ENCODE peak calls at places on chromosomes 2 and 18, in nine cellular contexts. One of them, this sample, is unnamed.

GRCh38 chr2:18630101-18630500 is 40.7 kb upstream of the NT5C1B start:
- DNase-seq in KG1: no peak
- DNase-seq in stimulated activated naive CD8-positive, alpha-beta T cell treated with anti-CD3 and anti-CD28 coated beads, Interleukin-15, amount 100 ng/mL, for 72 hours: no peak
- DNase-seq in CD4-positive, CD25-positive, alpha-beta regulatory T cell: no peak
- DNase-seq in psoas muscle: no peak
- DNase-seq in GM20000: no peak
- DNase-seq in ecto neural progenitor cell: no peak
- DNase-seq in stomach: no peak
- DNase-seq in activated CD4-positive, alpha-beta T cell treated with anti-CD3 and anti-CD28 coated beads, Interleukin-2, amount 50 U/mL, for 1 hour: no peak
- DNase-seq in this sample: no peak

GRCh38 chr2:70010222-70011111 is 49.0 kb upstream of the ASPRV1 start:
- DNase-seq in ecto neural progenitor cell: no peak
- DNase-seq in stomach: peak; percentile 64
- DNase-seq in CD4-positive, CD25-positive, alpha-beta regulatory T cell: no peak
- DNase-seq in psoas muscle: no peak
- DNase-seq in KG1: no peak
- DNase-seq in stimulated activated naive CD8-positive, alpha-beta T cell treated with anti-CD3 and anti-CD28 coated beads, Interleukin-15, amount 100 ng/mL, for 72 hours: no peak
- DNase-seq in GM20000: no peak
- DNase-seq in activated CD4-positive, alpha-beta T cell treated with anti-CD3 and anti-CD28 coated beads, Interleukin-2, amount 50 U/mL, for 1 hour: no peak
- DNase-seq in this sample: peak; percentile 12

GRCh38 chr2:26735096-26735495 is 29.0 kb upstream of the SLC35F6 start:
- DNase-seq in activated CD4-positive, alpha-beta T cell treated with anti-CD3 and anti-CD28 coated beads, Interleukin-2, amount 50 U/mL, for 1 hour: no peak
- DNase-seq in CD4-positive, CD25-positive, alpha-beta regulatory T cell: no peak
- DNase-seq in psoas muscle: no peak
- DNase-seq in stomach: no peak
- DNase-seq in ecto neural progenitor cell: no peak
- DNase-seq in GM20000: no peak
- DNase-seq in KG1: no peak
- DNase-seq in stimulated activated naive CD8-positive, alpha-beta T cell treated with anti-CD3 and anti-CD28 coated beads, Interleukin-15, amount 100 ng/mL, for 72 hours: no peak
- DNase-seq in this sample: peak; percentile 41

GRCh38 chr2:161956751-161957150 is 117.3 kb downstream of the DPP4 start:
- DNase-seq in activated CD4-positive, alpha-beta T cell treated with anti-CD3 and anti-CD28 coated beads, Interleukin-2, amount 50 U/mL, for 1 hour: no peak
- DNase-seq in stomach: no peak
- DNase-seq in KG1: no peak
- DNase-seq in ecto neural progenitor cell: no peak
- DNase-seq in stimulated activated naive CD8-positive, alpha-beta T cell treated with anti-CD3 and anti-CD28 coated beads, Interleukin-15, amount 100 ng/mL, for 72 hours: no peak
- DNase-seq in CD4-positive, CD25-positive, alpha-beta regulatory T cell: peak; percentile 38
- DNase-seq in psoas muscle: no peak
- DNase-seq in GM20000: no peak
- DNase-seq in this sample: no peak

GRCh38 chr2:199690225-199690624 is 160.8 kb downstream of the FTCDNL1 start:
- DNase-seq in stomach: no peak
- DNase-seq in KG1: no peak
- DNase-seq in psoas muscle: no peak
- DNase-seq in CD4-positive, CD25-positive, alpha-beta regulatory T cell: no peak
- DNase-seq in activated CD4-positive, alpha-beta T cell treated with anti-CD3 and anti-CD28 coated beads, Interleukin-2, amount 50 U/mL, for 1 hour: no peak
- DNase-seq in ecto neural progenitor cell: no peak
- DNase-seq in stimulated activated naive CD8-positive, alpha-beta T cell treated with anti-CD3 and anti-CD28 coated beads, Interleukin-15, amount 100 ng/mL, for 72 hours: no peak
- DNase-seq in GM20000: no peak
- DNase-seq in this sample: no peak

GRCh38 chr2:11914455-11914854 is 168.0 kb downstream of the LPIN1 start:
- DNase-seq in CD4-positive, CD25-positive, alpha-beta regulatory T cell: no peak
- DNase-seq in activated CD4-positive, alpha-beta T cell treated with anti-CD3 and anti-CD28 coated beads, Interleukin-2, amount 50 U/mL, for 1 hour: no peak
- DNase-seq in GM20000: no peak
- DNase-seq in stimulated activated naive CD8-positive, alpha-beta T cell treated with anti-CD3 and anti-CD28 coated beads, Interleukin-15, amount 100 ng/mL, for 72 hours: no peak
- DNase-seq in ecto neural progenitor cell: no peak
- DNase-seq in psoas muscle: peak; percentile 71
- DNase-seq in KG1: no peak
- DNase-seq in stomach: no peak
- DNase-seq in this sample: no peak

GRCh38 chr2:30664761-30665358 is 142.4 kb downstream of the CAPN13 start:
- DNase-seq in KG1: no peak
- DNase-seq in activated CD4-positive, alpha-beta T cell treated with anti-CD3 and anti-CD28 coated beads, Interleukin-2, amount 50 U/mL, for 1 hour: no peak
- DNase-seq in stimulated activated naive CD8-positive, alpha-beta T cell treated with anti-CD3 and anti-CD28 coated beads, Interleukin-15, amount 100 ng/mL, for 72 hours: no peak
- DNase-seq in ecto neural progenitor cell: peak; percentile 29
- DNase-seq in CD4-positive, CD25-positive, alpha-beta regulatory T cell: no peak
- DNase-seq in psoas muscle: peak; percentile 40
- DNase-seq in GM20000: no peak
- DNase-seq in stomach: no peak
- DNase-seq in this sample: no peak

GRCh38 chr2:128734521-128735295 is 416.0 kb upstream of the HS6ST1 start:
- DNase-seq in stimulated activated naive CD8-positive, alpha-beta T cell treated with anti-CD3 and anti-CD28 coated beads, Interleukin-15, amount 100 ng/mL, for 72 hours: peak; percentile 22
- DNase-seq in psoas muscle: peak; percentile 37
- DNase-seq in stomach: no peak
- DNase-seq in activated CD4-positive, alpha-beta T cell treated with anti-CD3 and anti-CD28 coated beads, Interleukin-2, amount 50 U/mL, for 1 hour: no peak
- DNase-seq in KG1: peak; percentile 73
- DNase-seq in CD4-positive, CD25-positive, alpha-beta regulatory T cell: no peak
- DNase-seq in ecto neural progenitor cell: no peak
- DNase-seq in GM20000: no peak
- DNase-seq in this sample: peak; percentile 64

GRCh38 chr2:100924520-100925451 is 77.3 kb upstream of the RPL31 start:
- DNase-seq in GM20000: peak; percentile 52
- DNase-seq in activated CD4-positive, alpha-beta T cell treated with anti-CD3 and anti-CD28 coated beads, Interleukin-2, amount 50 U/mL, for 1 hour: peak; percentile 11
- DNase-seq in stomach: peak; percentile 35
- DNase-seq in stimulated activated naive CD8-positive, alpha-beta T cell treated with anti-CD3 and anti-CD28 coated beads, Interleukin-15, amount 100 ng/mL, for 72 hours: peak; percentile 22
- DNase-seq in KG1: no peak
- DNase-seq in CD4-positive, CD25-positive, alpha-beta regulatory T cell: peak; percentile 44
- DNase-seq in psoas muscle: no peak
- DNase-seq in ecto neural progenitor cell: peak; percentile 20
- DNase-seq in this sample: peak; percentile 56

GRCh38 chr2:152418688-152419087 is 83.7 kb downstream of the FMNL2 start:
- DNase-seq in stimulated activated naive CD8-positive, alpha-beta T cell treated with anti-CD3 and anti-CD28 coated beads, Interleukin-15, amount 100 ng/mL, for 72 hours: no peak
- DNase-seq in activated CD4-positive, alpha-beta T cell treated with anti-CD3 and anti-CD28 coated beads, Interleukin-2, amount 50 U/mL, for 1 hour: no peak
- DNase-seq in CD4-positive, CD25-positive, alpha-beta regulatory T cell: no peak
- DNase-seq in ecto neural progenitor cell: no peak
- DNase-seq in psoas muscle: no peak
- DNase-seq in GM20000: no peak
- DNase-seq in KG1: no peak
- DNase-seq in stomach: no peak
- DNase-seq in this sample: no peak

GRCh38 chr2:148899638-148900318 is 24.8 kb downstream of the KIF5C start:
- DNase-seq in GM20000: no peak
- DNase-seq in KG1: no peak
- DNase-seq in stomach: no peak
- DNase-seq in ecto neural progenitor cell: no peak
- DNase-seq in psoas muscle: no peak
- DNase-seq in stimulated activated naive CD8-positive, alpha-beta T cell treated with anti-CD3 and anti-CD28 coated beads, Interleukin-15, amount 100 ng/mL, for 72 hours: no peak
- DNase-seq in activated CD4-positive, alpha-beta T cell treated with anti-CD3 and anti-CD28 coated beads, Interleukin-2, amount 50 U/mL, for 1 hour: no peak
- DNase-seq in CD4-positive, CD25-positive, alpha-beta regulatory T cell: no peak
- DNase-seq in this sample: no peak

GRCh38 chr2:135948642-135949355 is 36.6 kb downstream of the DARS1 start:
- DNase-seq in KG1: no peak
- DNase-seq in stimulated activated naive CD8-positive, alpha-beta T cell treated with anti-CD3 and anti-CD28 coated beads, Interleukin-15, amount 100 ng/mL, for 72 hours: peak; percentile 55
- DNase-seq in ecto neural progenitor cell: no peak
- DNase-seq in stomach: no peak
- DNase-seq in activated CD4-positive, alpha-beta T cell treated with anti-CD3 and anti-CD28 coated beads, Interleukin-2, amount 50 U/mL, for 1 hour: no peak
- DNase-seq in CD4-positive, CD25-positive, alpha-beta regulatory T cell: peak; percentile 65
- DNase-seq in psoas muscle: no peak
- DNase-seq in GM20000: peak; percentile 33
- DNase-seq in this sample: no peak

GRCh38 chr18:49368876-49369440 is 91.5 kb downstream of the DYM start:
- DNase-seq in activated CD4-positive, alpha-beta T cell treated with anti-CD3 and anti-CD28 coated beads, Interleukin-2, amount 50 U/mL, for 1 hour: no peak
- DNase-seq in stimulated activated naive CD8-positive, alpha-beta T cell treated with anti-CD3 and anti-CD28 coated beads, Interleukin-15, amount 100 ng/mL, for 72 hours: no peak
- DNase-seq in KG1: no peak
- DNase-seq in stomach: peak; percentile 62
- DNase-seq in CD4-positive, CD25-positive, alpha-beta regulatory T cell: no peak
- DNase-seq in ecto neural progenitor cell: no peak
- DNase-seq in psoas muscle: peak; percentile 27
- DNase-seq in GM20000: no peak
- DNase-seq in this sample: no peak

GRCh38 chr2:111643761-111644160 is 240.2 kb downstream of the ANAPC1 start:
- DNase-seq in ecto neural progenitor cell: no peak
- DNase-seq in KG1: no peak
- DNase-seq in CD4-positive, CD25-positive, alpha-beta regulatory T cell: no peak
- DNase-seq in activated CD4-positive, alpha-beta T cell treated with anti-CD3 and anti-CD28 coated beads, Interleukin-2, amount 50 U/mL, for 1 hour: no peak
- DNase-seq in psoas muscle: no peak
- DNase-seq in GM20000: no peak
- DNase-seq in stomach: no peak
- DNase-seq in stimulated activated naive CD8-positive, alpha-beta T cell treated with anti-CD3 and anti-CD28 coated beads, Interleukin-15, amount 100 ng/mL, for 72 hours: no peak
- DNase-seq in this sample: no peak

GRCh38 chr18:23617412-23618009 is 31.2 kb upstream of the NPC1 start:
- DNase-seq in ecto neural progenitor cell: no peak
- DNase-seq in stomach: no peak
- DNase-seq in GM20000: peak; percentile 57
- DNase-seq in KG1: no peak
- DNase-seq in psoas muscle: no peak
- DNase-seq in CD4-positive, CD25-positive, alpha-beta regulatory T cell: no peak
- DNase-seq in stimulated activated naive CD8-positive, alpha-beta T cell treated with anti-CD3 and anti-CD28 coated beads, Interleukin-15, amount 100 ng/mL, for 72 hours: no peak
- DNase-seq in activated CD4-positive, alpha-beta T cell treated with anti-CD3 and anti-CD28 coated beads, Interleukin-2, amount 50 U/mL, for 1 hour: no peak
- DNase-seq in this sample: no peak

GRCh38 chr2:191299009-191299408 is 53.8 kb downstream of the MYO1B start:
- DNase-seq in CD4-positive, CD25-positive, alpha-beta regulatory T cell: no peak
- DNase-seq in stomach: no peak
- DNase-seq in KG1: no peak
- DNase-seq in stimulated activated naive CD8-positive, alpha-beta T cell treated with anti-CD3 and anti-CD28 coated beads, Interleukin-15, amount 100 ng/mL, for 72 hours: no peak
- DNase-seq in ecto neural progenitor cell: no peak
- DNase-seq in activated CD4-positive, alpha-beta T cell treated with anti-CD3 and anti-CD28 coated beads, Interleukin-2, amount 50 U/mL, for 1 hour: no peak
- DNase-seq in GM20000: no peak
- DNase-seq in psoas muscle: no peak
- DNase-seq in this sample: no peak

GRCh38 chr2:240972201-240972600 is 26.2 kb upstream of the SNED1 start:
- DNase-seq in psoas muscle: peak; percentile 10
- DNase-seq in stimulated activated naive CD8-positive, alpha-beta T cell treated with anti-CD3 and anti-CD28 coated beads, Interleukin-15, amount 100 ng/mL, for 72 hours: no peak
- DNase-seq in stomach: no peak
- DNase-seq in KG1: no peak
- DNase-seq in ecto neural progenitor cell: no peak
- DNase-seq in CD4-positive, CD25-positive, alpha-beta regulatory T cell: no peak
- DNase-seq in GM20000: no peak
- DNase-seq in activated CD4-positive, alpha-beta T cell treated with anti-CD3 and anti-CD28 coated beads, Interleukin-2, amount 50 U/mL, for 1 hour: no peak
- DNase-seq in this sample: no peak

GRCh38 chr18:40159141-40160017 is 1795.7 kb upstream of the PIK3C3 start:
- DNase-seq in stomach: no peak
- DNase-seq in CD4-positive, CD25-positive, alpha-beta regulatory T cell: no peak
- DNase-seq in GM20000: no peak
- DNase-seq in KG1: no peak
- DNase-seq in activated CD4-positive, alpha-beta T cell treated with anti-CD3 and anti-CD28 coated beads, Interleukin-2, amount 50 U/mL, for 1 hour: no peak
- DNase-seq in ecto neural progenitor cell: no peak
- DNase-seq in stimulated activated naive CD8-positive, alpha-beta T cell treated with anti-CD3 and anti-CD28 coated beads, Interleukin-15, amount 100 ng/mL, for 72 hours: no peak
- DNase-seq in psoas muscle: no peak
- DNase-seq in this sample: peak; percentile 49

GRCh38 chr2:45009928-45010705 is 865 bp upstream of the SIX2 start:
- DNase-seq in KG1: no peak
- DNase-seq in CD4-positive, CD25-positive, alpha-beta regulatory T cell: no peak
- DNase-seq in stimulated activated naive CD8-positive, alpha-beta T cell treated with anti-CD3 and anti-CD28 coated beads, Interleukin-15, amount 100 ng/mL, for 72 hours: no peak
- DNase-seq in ecto neural progenitor cell: peak; percentile 83
- DNase-seq in stomach: peak; percentile 59
- DNase-seq in psoas muscle: peak; percentile 85
- DNase-seq in GM20000: no peak
- DNase-seq in activated CD4-positive, alpha-beta T cell treated with anti-CD3 and anti-CD28 coated beads, Interleukin-2, amount 50 U/mL, for 1 hour: no peak
- DNase-seq in this sample: no peak

GRCh38 chr18:38011446-38011845 is 445.8 kb upstream of the CELF4 start:
- DNase-seq in ecto neural progenitor cell: no peak
- DNase-seq in GM20000: no peak
- DNase-seq in CD4-positive, CD25-positive, alpha-beta regulatory T cell: no peak
- DNase-seq in stimulated activated naive CD8-positive, alpha-beta T cell treated with anti-CD3 and anti-CD28 coated beads, Interleukin-15, amount 100 ng/mL, for 72 hours: no peak
- DNase-seq in activated CD4-positive, alpha-beta T cell treated with anti-CD3 and anti-CD28 coated beads, Interleukin-2, amount 50 U/mL, for 1 hour: no peak
- DNase-seq in psoas muscle: no peak
- DNase-seq in stomach: no peak
- DNase-seq in KG1: no peak
- DNase-seq in this sample: no peak

GRCh38 chr2:233424028-233424951 is 70.0 kb downstream of the DGKD start:
- DNase-seq in activated CD4-positive, alpha-beta T cell treated with anti-CD3 and anti-CD28 coated beads, Interleukin-2, amount 50 U/mL, for 1 hour: no peak
- DNase-seq in stimulated activated naive CD8-positive, alpha-beta T cell treated with anti-CD3 and anti-CD28 coated beads, Interleukin-15, amount 100 ng/mL, for 72 hours: no peak
- DNase-seq in CD4-positive, CD25-positive, alpha-beta regulatory T cell: no peak
- DNase-seq in psoas muscle: peak; percentile 83
- DNase-seq in GM20000: no peak
- DNase-seq in ecto neural progenitor cell: peak; percentile 37
- DNase-seq in stomach: peak; percentile 87
- DNase-seq in KG1: no peak
- DNase-seq in this sample: no peak

GRCh38 chr2:113173563-113174368 is at the start of gene PSD4:
- DNase-seq in ecto neural progenitor cell: no peak
- DNase-seq in activated CD4-positive, alpha-beta T cell treated with anti-CD3 and anti-CD28 coated beads, Interleukin-2, amount 50 U/mL, for 1 hour: peak; percentile 83
- DNase-seq in stimulated activated naive CD8-positive, alpha-beta T cell treated with anti-CD3 and anti-CD28 coated beads, Interleukin-15, amount 100 ng/mL, for 72 hours: peak; percentile 91
- DNase-seq in CD4-positive, CD25-positive, alpha-beta regulatory T cell: peak; percentile 88
- DNase-seq in KG1: peak; percentile 94
- DNase-seq in stomach: peak; percentile 59
- DNase-seq in GM20000: peak; percentile 87
- DNase-seq in psoas muscle: peak; percentile 44
- DNase-seq in this sample: peak; percentile 88

GRCh38 chr2:42089340-42089925 is 41.6 kb downstream of the PKDCC start:
- DNase-seq in activated CD4-positive, alpha-beta T cell treated with anti-CD3 and anti-CD28 coated beads, Interleukin-2, amount 50 U/mL, for 1 hour: peak; percentile 65
- DNase-seq in KG1: peak; percentile 21
- DNase-seq in stimulated activated naive CD8-positive, alpha-beta T cell treated with anti-CD3 and anti-CD28 coated beads, Interleukin-15, amount 100 ng/mL, for 72 hours: peak; percentile 60
- DNase-seq in GM20000: peak; percentile 71
- DNase-seq in CD4-positive, CD25-positive, alpha-beta regulatory T cell: no peak
- DNase-seq in ecto neural progenitor cell: peak; percentile 81
- DNase-seq in psoas muscle: peak; percentile 73
- DNase-seq in stomach: peak; percentile 60
- DNase-seq in this sample: peak; percentile 80